ENCODE peak calls at places on chromosomes 4 and X, in seven cellular contexts. D is hepatocyte, H is psoas muscle, C is MM.1S, J is mammary epithelial cell, K is heart right ventricle, L is HepG2. B is an unnamed sample. For H3K4me1, the result is how much of the 10 kb centered on the place peaks cover.

GRCh38 chrX:42992199-42992943 is 214.4 kb upstream of the PPP1R2C start:
- DNase-seq in J (peak), K (no peak), H (no peak), L (no peak), D (no peak), C (no peak), B (no peak)

GRCh38 chrX:47958943-47959342 is 44.8 kb downstream of the ZNF182 start:
- DNase-seq in L (peak), C (no peak), D (peak), J (no peak), H (no peak), K (no peak), B (no peak)

GRCh38 chr4:183328832-183329231 is 6.6 kb upstream of the CLDN24 start:
- DNase-seq in J (no peak), H (no peak), D (peak), K (no peak), L (peak), C (no peak), B (no peak)

GRCh38 chrX:13215729-13216128 is 104.1 kb downstream of the ATXN3L start:
- DNase-seq in C (no peak), J (no peak), L (no peak), D (no peak), H (no peak), K (no peak), B (no peak)

GRCh38 chr4:73450398-73451004 is 14.5 kb downstream of the AFP start:
- DNase-seq in J (peak), K (no peak), C (no peak), D (peak), L (no peak), H (peak), B (peak)

GRCh38 chr4:111813565-111814140 is 331.6 kb upstream of the FAM241A start:
- DNase-seq in D (no peak), J (no peak), H (no peak), K (no peak), C (no peak), L (no peak), B (no peak)

GRCh38 chr4:78022517-78022916 is 34.6 kb upstream of the FRAS1 start:
- DNase-seq in D (no peak), K (no peak), C (no peak), H (no peak), L (no peak), J (no peak), B (no peak)

GRCh38 chr4:77194366-77194765 is 37.4 kb downstream of the CCNG2 start:
- DNase-seq in L (no peak), K (no peak), C (no peak), J (no peak), H (no peak), D (no peak), B (no peak)

GRCh38 chrX:40996886-40997530 is 88.2 kb upstream of the USP9X start:
- DNase-seq in K (peak), C (no peak), J (peak), D (peak), H (no peak), L (peak), B (no peak)

GRCh38 chrX:42954880-42955279 is 176.9 kb upstream of the PPP1R2C start:
- DNase-seq in D (no peak), J (no peak), L (no peak), C (no peak), K (no peak), H (no peak), B (no peak)

GRCh38 chr4:24831637-24832036 is 36.3 kb downstream of the SOD3 start:
- DNase-seq in K (no peak), L (no peak), D (no peak), J (no peak), C (no peak), H (no peak), B (no peak)

GRCh38 chr4:139279723-139280620 is at the start of gene MGARP:
- DNase-seq in C (peak), H (no peak), D (peak), L (no peak), J (peak), K (no peak), B (peak)

GRCh38 chr4:150278206-150278605 is 200.0 kb downstream of the DCLK2 start:
- DNase-seq in L (no peak), D (no peak), J (no peak), H (no peak), K (no peak), C (no peak), B (no peak)

GRCh38 chr4:106583567-106583966 is 215.0 kb upstream of the GIMD1 start:
- DNase-seq in K (no peak), C (no peak), H (no peak), L (no peak), J (peak), D (peak), B (no peak)

GRCh38 chr4:6221296-6221850 is 21.0 kb upstream of the JAKMIP1 start:
- DNase-seq in K (no peak), L (no peak), H (no peak), J (no peak), D (no peak), C (no peak), B (no peak)

GRCh38 chrX:22135994-22136684 is 104.0 kb downstream of the PHEX start:
- DNase-seq in D (peak), H (no peak), L (peak), K (peak), J (peak), C (peak), B (no peak)

GRCh38 chr4:64774626-64775025 is 365.4 kb upstream of the TECRL start:
- DNase-seq in D (no peak), C (no peak), J (peak), K (no peak), H (no peak), L (no peak), B (no peak)

GRCh38 chr4:102678107-102678506 is 82.7 kb downstream of the MANBA start:
- DNase-seq in J (peak), C (no peak), L (no peak), K (no peak), D (peak), H (no peak), B (no peak)

GRCh38 chrX:19673334-19674040 is 158.2 kb upstream of the MAP3K15 start:
- DNase-seq in H (peak), L (peak), D (peak), C (no peak), K (peak), J (peak), B (peak)

GRCh38 chr4:15913631-15913970 is 24.9 kb downstream of the FGFBP1 start:
- DNase-seq in K (no peak), J (peak), L (no peak), C (no peak), D (peak), H (no peak), B (no peak)

GRCh38 chr4:73181231-73181630 is 77.4 kb downstream of the ANKRD17 start:
- DNase-seq in C (no peak), D (no peak), H (no peak), K (no peak), L (no peak), J (no peak), B (no peak)

GRCh38 chr4:136103616-136104015 is 1428.7 kb downstream of the PCDH18 start:
- DNase-seq in D (no peak), J (no peak), K (no peak), C (no peak), L (no peak), H (no peak), B (no peak)

GRCh38 chr4:22573198-22573597 is 57.3 kb upstream of the ADGRA3 start:
- DNase-seq in L (no peak), D (peak), J (peak), H (peak), K (peak), C (no peak), B (peak)

GRCh38 chr4:176422511-176422910 is 102.7 kb downstream of the SPCS3 start:
- DNase-seq in J (no peak), C (no peak), L (no peak), D (no peak), H (no peak), K (no peak), B (no peak)
- H3K27ac ChIP-seq in J (no peak), C (no peak), L (no peak), D (no peak), H (no peak), K (no peak), B (no peak)

GRCh38 chrX:154092371-154092770 is 5.1 kb downstream of the MECP2 start:
- DNase-seq in L (no peak), J (no peak), D (no peak), K (no peak), C (no peak), H (no peak), B (no peak)

GRCh38 chrX:154093965-154094364 is 3.6 kb downstream of the MECP2 start:
- DNase-seq in C (no peak), J (no peak), D (no peak), K (no peak), L (no peak), H (no peak), B (no peak)

GRCh38 chrX:154096140-154097002 is 1.1 kb downstream of the MECP2 start:
- DNase-seq in D (peak), J (peak), K (peak), L (peak), H (no peak), C (peak), B (peak)

GRCh38 chrX:154097003-154097596 is 417 bp downstream of the MECP2 start:
- DNase-seq in K (peak), H (peak), D (peak), C (peak), L (peak), J (peak), B (peak)

GRCh38 chrX:154094833-154095232 is 2.7 kb downstream of the MECP2 start:
- DNase-seq in H (no peak), C (no peak), D (no peak), J (no peak), K (no peak), L (no peak), B (no peak)
- H3K4me3 ChIP-seq in H (peak), C (no peak), D (no peak), J (no peak), K (no peak), L (no peak), B (no peak)

DNA sequence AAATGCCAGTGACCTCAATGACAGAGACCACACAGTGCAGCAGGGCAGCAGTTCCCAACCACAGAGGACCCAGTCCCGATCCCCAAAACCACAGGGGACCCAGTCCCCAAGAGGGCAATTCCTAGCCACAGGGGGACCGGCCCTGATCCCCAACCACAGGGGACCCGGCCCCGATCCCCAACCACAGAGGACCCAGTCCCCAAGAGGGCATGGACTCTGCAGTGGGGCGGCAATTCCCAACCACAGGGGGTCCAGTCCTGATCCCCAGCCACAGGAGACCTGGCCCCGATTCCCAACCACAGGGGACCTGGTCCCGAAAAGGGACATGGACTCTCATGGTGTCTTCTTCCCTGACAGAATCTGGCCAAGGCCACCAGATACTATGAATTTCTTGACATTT is 136.3 kb downstream of the AFAP1 start:
- DNase-seq in D (no peak), J (no peak), H (no peak), K (no peak), C (no peak), L (no peak), B (no peak)
- H3K4me1 ChIP-seq in D (under half), J (under half), H (under half), K (under half), C (under half), L (under half), B (under half)

DNA sequence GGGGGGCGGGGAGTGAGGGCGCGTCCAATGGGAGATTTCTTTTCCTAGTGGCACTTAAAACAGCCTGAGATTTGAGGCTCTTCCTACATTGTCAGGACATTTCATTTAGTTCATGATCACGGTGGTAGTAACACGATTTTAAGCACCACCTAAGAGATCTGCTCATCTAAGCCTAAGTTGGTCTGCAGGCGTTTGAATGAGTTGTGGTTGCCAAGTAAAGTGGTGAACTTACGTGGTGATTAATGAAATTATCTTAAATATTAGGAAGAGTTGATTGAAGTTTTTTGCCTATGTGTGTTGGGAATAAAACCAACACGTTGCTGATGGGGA is 1.1 kb downstream of the HTT start:
- DNase-seq in C (no peak), H (no peak), L (no peak), J (no peak), K (no peak), D (no peak), B (no peak)
- H3K27ac ChIP-seq in C (no peak), H (no peak), L (peak), J (peak), K (peak), D (peak), B (no peak)

GRCh38 chr4:714087-714486 is 8.5 kb downstream of the PCGF3 start:
- DNase-seq in J (no peak), D (no peak), C (no peak), K (no peak), L (no peak), H (no peak), B (no peak)
- H3K4me3 ChIP-seq in J (no peak), D (no peak), C (no peak), K (no peak), L (no peak), H (no peak), B (no peak)

DNA sequence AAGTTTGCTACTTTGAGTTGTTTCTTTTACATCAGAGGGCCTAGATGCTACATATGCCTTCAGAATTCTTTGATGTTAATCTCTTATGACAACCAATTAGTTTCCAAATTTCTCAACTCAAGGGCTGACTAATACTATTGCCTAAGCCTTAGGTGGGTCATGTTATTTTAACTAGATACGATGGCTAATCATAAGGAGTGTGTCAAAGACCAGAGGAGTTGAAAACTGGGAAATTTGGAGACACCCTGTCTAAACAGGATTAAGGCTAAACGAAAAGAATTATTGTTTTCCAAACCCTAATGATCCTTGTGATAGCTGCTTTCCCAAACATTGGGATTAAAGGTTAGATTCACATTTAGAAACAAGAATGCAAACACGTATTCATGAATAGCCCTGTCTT is 228.5 kb downstream of the PCDH7 start:
- DNase-seq in J (peak), L (no peak), C (no peak), K (no peak), H (no peak), D (no peak), B (no peak)
- H3K4me1 ChIP-seq in J (under half), L (under half), C (under half), K (under half), H (under half), D (under half), B (under half)

GRCh38 chr4:121376541-121376940 is 4.3 kb downstream of the QRFPR start:
- DNase-seq in D (no peak), J (no peak), L (no peak), C (no peak), H (no peak), K (no peak), B (no peak)

GRCh38 chr4:121373841-121374240 is 7.0 kb downstream of the QRFPR start:
- DNase-seq in L (no peak), C (no peak), J (peak), K (no peak), D (no peak), H (no peak), B (no peak)

GRCh38 chr4:121376097-121376496 is 4.7 kb downstream of the QRFPR start:
- DNase-seq in D (no peak), H (no peak), J (peak), C (no peak), K (no peak), L (no peak), B (no peak)

GRCh38 chr4:121377065-121377464 is 3.8 kb downstream of the QRFPR start:
- DNase-seq in H (no peak), D (no peak), J (no peak), C (no peak), K (no peak), L (no peak), B (no peak)

DNA sequence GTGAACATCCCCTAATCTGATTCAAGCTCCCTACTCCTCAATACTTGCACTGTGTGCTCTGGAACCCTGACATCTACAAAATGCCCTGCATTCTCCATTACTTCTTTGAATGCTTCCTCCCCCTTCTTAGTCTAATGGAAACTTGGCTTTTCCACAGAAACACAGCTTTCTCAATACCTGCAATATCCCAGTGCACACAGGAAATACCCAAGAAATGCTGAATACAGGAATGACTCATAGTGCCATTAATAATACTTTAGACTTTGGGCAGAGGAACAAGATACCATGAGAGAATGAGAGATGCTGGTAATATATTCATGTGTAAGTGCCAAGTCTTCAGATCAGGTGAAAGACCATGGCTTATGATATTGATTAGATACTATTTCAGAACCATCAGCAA is 5.6 kb downstream of the QRFPR start:
- DNase-seq in H (no peak), L (no peak), K (no peak), J (peak), D (peak), C (no peak), B (no peak)
- H3K27ac ChIP-seq in H (no peak), L (no peak), K (no peak), J (peak), D (no peak), C (no peak), B (no peak)